ENCODE peak calls at places on chromosomes 7 and 10, in four cellular contexts. J is HCT116, W is mammary epithelial cell, U is SK-N-SH. C is an unnamed sample.

GRCh38 chr7:16293669-16294425 is 127.5 kb downstream of the CRPPA start:
- DNase-seq in J (no peak), W (peak), U (no peak), C (no peak)

GRCh38 chr7:69722836-69723235 is 124.6 kb downstream of the AUTS2 start:
- DNase-seq in J (no peak), W (peak), U (no peak), C (no peak)

GRCh38 chr7:139737221-139738100 is 40.3 kb downstream of the HIPK2 start:
- DNase-seq in J (no peak), W (no peak), U (no peak), C (no peak)

GRCh38 chr10:106734220-106734619 is 430.3 kb downstream of the SORCS1 start:
- DNase-seq in J (no peak), W (no peak), U (no peak), C (no peak)

GRCh38 chr10:108250954-108251620 is 1086.6 kb upstream of the SORCS1 start:
- DNase-seq in J (no peak), W (peak), U (peak), C (no peak)

GRCh38 chr7:2823124-2823523 is 21.0 kb downstream of the GNA12 start:
- DNase-seq in J (no peak), W (no peak), U (no peak), C (no peak)

GRCh38 chr10:58175990-58176910 is 91.4 kb downstream of the IPMK start:
- DNase-seq in J (no peak), W (peak), U (no peak), C (no peak)

GRCh38 chr10:72330059-72330426 is 24.7 kb downstream of the DNAJB12 start:
- DNase-seq in J (no peak), W (no peak), U (no peak), C (peak)

GRCh38 chr10:90213346-90213745 is 512.0 kb downstream of the KIF20B start:
- DNase-seq in J (no peak), W (peak), U (no peak), C (no peak)

GRCh38 chr10:92789067-92789466 is 59.3 kb upstream of the EXOC6 start:
- DNase-seq in J (no peak), W (no peak), U (no peak), C (no peak)

GRCh38 chr10:69057261-69057950 is 30.5 kb upstream of the SRGN start:
- DNase-seq in J (no peak), W (no peak), U (no peak), C (no peak)

GRCh38 chr7:139043823-139044812 is 8.3 kb upstream of the ZC3HAV1L start:
- DNase-seq in J (no peak), W (peak), U (no peak), C (no peak)

GRCh38 chr10:113992601-113993011 is 51.1 kb upstream of the ADRB1 start:
- DNase-seq in J (no peak), W (peak), U (no peak), C (no peak)

GRCh38 chr7:45710271-45711160 is 136.3 kb downstream of the ADCY1 start:
- DNase-seq in J (no peak), W (no peak), U (peak), C (no peak)

GRCh38 chr10:484441-484924 is 205.0 kb downstream of the DIP2C start:
- DNase-seq in J (no peak), W (no peak), U (no peak), C (no peak)

GRCh38 chr10:59675812-59676211 is 33.8 kb downstream of the SLC16A9 start:
- DNase-seq in J (no peak), W (no peak), U (no peak), C (no peak)

GRCh38 chr10:72080042-72081035 is 8.0 kb downstream of the SPOCK2 start:
- DNase-seq in J (no peak), W (no peak), U (no peak), C (peak)

GRCh38 chr7:258476-259190 is 31.3 kb upstream of the FOXL3 start:
- DNase-seq in J (no peak), W (no peak), U (no peak), C (peak)

GRCh38 chr10:131781791-131782190 is 119.0 kb upstream of the PPP2R2D start:
- DNase-seq in J (no peak), W (no peak), U (no peak), C (no peak)

GRCh38 chr7:158828343-158829020 is 827 bp downstream of the ESYT2 start:
- DNase-seq in J (no peak), W (peak), U (peak), C (peak)

GRCh38 chr7:157684596-157685429 is 348.0 kb downstream of the DNAJB6 start:
- DNase-seq in J (no peak), W (no peak), U (peak), C (no peak)
- H3K4me3 ChIP-seq in J (no peak), W (no peak), U (no peak), C (no peak)

GRCh38 chr10:123117644-123118409 is 17.9 kb upstream of the HMX3 start:
- DNase-seq in J (no peak), W (no peak), U (no peak), C (peak)
- H2AFZ ChIP-seq in J (no peak), W (no peak), U (no peak), C (no peak)

GRCh38 chr10:100749059-100749308 is 3.6 kb downstream of the PAX2 start:
- DNase-seq in J (no peak), W (no peak), U (no peak), C (no peak)
- H3K4me3 ChIP-seq in J (no peak), W (no peak), U (no peak), C (no peak)

DNA sequence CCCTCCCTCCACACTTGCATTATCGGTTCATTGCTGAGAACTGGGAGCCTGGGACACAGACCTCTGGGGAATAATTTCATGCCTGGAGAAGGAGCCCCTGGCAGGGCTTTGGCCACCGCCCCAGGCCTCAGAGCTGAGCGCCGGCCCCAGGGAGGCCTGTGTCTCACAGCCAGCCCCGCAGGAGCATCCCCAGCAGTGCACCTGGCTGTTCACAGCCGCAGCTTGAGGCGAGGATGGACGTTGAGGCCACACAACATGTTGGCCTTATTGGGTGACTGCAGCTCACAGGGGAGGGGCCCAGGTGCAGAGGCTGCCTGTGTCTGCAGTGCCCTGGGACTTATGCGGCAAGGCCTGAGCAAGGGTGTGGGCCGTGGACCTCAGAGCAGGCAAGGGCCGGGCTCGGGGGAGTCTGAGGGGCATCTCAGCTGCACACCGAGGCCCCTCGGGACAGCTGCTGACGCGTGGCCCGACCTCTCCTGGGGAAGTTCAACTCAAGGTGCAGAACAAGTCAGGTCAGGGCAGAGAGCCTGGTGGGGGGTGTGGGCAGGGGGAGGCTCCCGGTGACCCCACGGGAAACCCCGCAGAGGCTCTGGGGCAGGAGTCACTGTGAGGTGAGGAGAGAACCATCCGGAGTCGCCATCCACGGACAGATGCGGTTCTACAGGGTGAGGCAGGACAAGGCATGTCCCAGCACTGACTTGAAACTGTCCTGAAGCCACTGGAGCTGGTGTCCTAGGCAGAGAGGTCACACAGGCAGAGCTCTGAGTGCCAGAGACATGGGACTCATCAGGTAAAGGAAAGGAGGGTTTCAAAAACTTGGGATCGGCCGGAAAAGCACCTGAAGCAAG is 13.1 kb upstream of the UBE3C start:
- DNase-seq in J (no peak), W (no peak), U (no peak), C (no peak)
- H2AFZ ChIP-seq in J (no peak), W (peak), U (no peak), C (no peak)

GRCh38 chr7:17305387-17306171 is 7.1 kb downstream of the AHR start:
- DNase-seq in J (no peak), W (no peak), U (no peak), C (no peak)

GRCh38 chr7:17300012-17300411 is 1.6 kb downstream of the AHR start:
- DNase-seq in J (no peak), W (peak), U (no peak), C (no peak)

GRCh38 chr7:17301491-17302101 is 3.1 kb downstream of the AHR start:
- DNase-seq in J (no peak), W (peak), U (no peak), C (peak)

GRCh38 chr7:17304926-17305325 is 6.5 kb downstream of the AHR start:
- DNase-seq in J (peak), W (peak), U (no peak), C (no peak)

GRCh38 chr7:17302575-17303142 is 4.2 kb downstream of the AHR start:
- DNase-seq in J (no peak), W (peak), U (no peak), C (no peak)
- H3K4me3 ChIP-seq in J (no peak), W (peak), U (no peak), C (peak)

GRCh38 chr10:128437786-128438350 is 311.6 kb upstream of the MKI67 start:
- DNase-seq in J (no peak), W (no peak), U (no peak), C (no peak)
- H2AFZ ChIP-seq in J (no peak), W (no peak), U (no peak), C (no peak)

DNA sequence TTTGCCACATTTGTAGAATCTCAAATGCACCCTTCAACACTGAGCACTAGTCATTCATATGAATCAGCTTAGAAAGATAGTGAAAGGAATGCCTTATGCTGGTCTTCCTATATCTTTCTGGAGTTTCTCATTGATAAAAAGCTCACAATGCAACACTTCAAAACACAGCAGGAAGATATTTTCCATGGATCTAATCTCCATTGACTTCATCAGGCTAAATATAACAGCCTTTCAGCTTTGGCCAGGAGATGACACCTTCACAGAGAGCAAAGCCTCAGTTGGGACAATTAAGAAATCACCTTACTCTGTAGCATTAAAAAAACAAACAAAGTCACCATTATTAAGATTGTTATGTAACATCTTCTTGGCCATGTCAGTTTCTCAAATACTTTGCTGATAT is 6.7 kb downstream of the NRP1 start:
- DNase-seq in J (no peak), W (no peak), U (no peak), C (no peak)
- H3K4me3 ChIP-seq in J (no peak), W (no peak), U (no peak), C (no peak)